ENCODE peak calls at places on chromosomes 4 and X, in four cellular contexts. O, D, C and K are unnamed samples.
A peak's percentile ranks its signal among the peaks of the same experiment; 100 is the strongest.

GRCh38 chrX:97609357-97609756 is 725.6 kb downstream of the RPA4 start:
- DNase-seq in O (no peak), D (no peak), C (no peak), K (no peak)

GRCh38 chrX:152025656-152026440 is 51.4 kb upstream of the GABRE start:
- DNase-seq in O (no peak), D (no peak), C (no peak), K (no peak)

GRCh38 chr4:79025170-79025569 is 85.9 kb upstream of the PAQR3 start:
- DNase-seq in O (no peak), D (no peak), C (peak; percentile 83), K (no peak)

GRCh38 chr4:41281038-41281634 is 24.4 kb downstream of the UCHL1 start:
- DNase-seq in O (peak; percentile 84), D (peak; percentile 67), C (peak; percentile 84), K (peak; percentile 43)

GRCh38 chrX:16005899-16006298 is 117.5 kb upstream of the GRPR start:
- DNase-seq in O (no peak), D (no peak), C (no peak), K (no peak)

GRCh38 chrX:69309074-69309792 is 144.0 kb upstream of the PJA1 start:
- DNase-seq in O (no peak), D (no peak), C (no peak), K (no peak)

GRCh38 chr4:99179626-99180025 is 35.5 kb upstream of the ADH4 start:
- DNase-seq in O (no peak), D (no peak), C (no peak), K (no peak)

GRCh38 chr4:116413222-116413621 is 672.2 kb downstream of the TRAM1L1 start:
- DNase-seq in O (no peak), D (no peak), C (no peak), K (no peak)

GRCh38 chr4:1693131-1693896 is 9.2 kb upstream of the FAM53A start:
- DNase-seq in O (peak; percentile 87), D (peak; percentile 71), C (peak; percentile 74), K (peak; percentile 50)

GRCh38 chrX:151510203-151510602 is 53.3 kb upstream of the PASD1 start:
- DNase-seq in O (no peak), D (no peak), C (no peak), K (no peak)

GRCh38 chr4:15239866-15240265 is 188.0 kb upstream of the C1QTNF7 start:
- DNase-seq in O (no peak), D (no peak), C (peak; percentile 38), K (no peak)

GRCh38 chrX:125202486-125203378 is 116.9 kb upstream of the TEX13C start:
- DNase-seq in O (no peak), D (peak; percentile 3), C (no peak), K (no peak)

GRCh38 chr4:176238819-176239218 is 30.2 kb downstream of the ASB5 start:
- DNase-seq in O (no peak), D (no peak), C (peak; percentile 11), K (no peak)

GRCh38 chr4:62644372-62644771 is 1444.2 kb downstream of the ADGRL3 start:
- DNase-seq in O (peak; percentile 21), D (peak; percentile 18), C (peak; percentile 74), K (no peak)

GRCh38 chrX:72159769-72160168 is 21.8 kb upstream of the PIN4 start:
- DNase-seq in O (no peak), D (no peak), C (no peak), K (no peak)

GRCh38 chr4:135186002-135186401 is 984.4 kb upstream of the PABPC4L start:
- DNase-seq in O (no peak), D (no peak), C (no peak), K (no peak)

GRCh38 chr4:128346054-128346716 is 58.6 kb upstream of the PGRMC2 start:
- DNase-seq in O (no peak), D (no peak), C (no peak), K (no peak)

GRCh38 chr4:169398294-169398693 is 127.5 kb upstream of the SH3RF1 start:
- DNase-seq in O (no peak), D (no peak), C (peak; percentile 9), K (peak; percentile 57)

GRCh38 chr4:17957689-17958088 is 63.9 kb downstream of the LCORL start:
- DNase-seq in O (no peak), D (no peak), C (no peak), K (no peak)